ENCODE peak calls at places on chromosomes 1 and 21, in four cellular contexts. M is GM12891, I is K562, D is GM12878. X is an unnamed sample.

GRCh38 chr1:226863446-226863845 is 7.0 kb upstream of the PSEN2 start:
- DNase-seq in M (no peak), I (no peak), D (no peak), X (no peak)

GRCh38 chr21:29145354-29145782 is 14.9 kb downstream of the MAP3K7CL start:
- DNase-seq in M (no peak), I (no peak), D (no peak), X (no peak)

GRCh38 chr1:74344396-74344795 is 109.2 kb downstream of the TNNI3K start:
- DNase-seq in M (no peak), I (no peak), D (no peak), X (no peak)

GRCh38 chr1:240492832-240493440 is 119.0 kb downstream of the GREM2 start:
- DNase-seq in M (no peak), I (peak), D (no peak), X (no peak)

GRCh38 chr21:41537356-41537755 is 29.4 kb upstream of the TMPRSS2 start:
- DNase-seq in M (no peak), I (no peak), D (no peak), X (no peak)

GRCh38 chr1:215557504-215557903 is 9.6 kb upstream of the KCTD3 start:
- DNase-seq in M (no peak), I (no peak), D (no peak), X (no peak)

GRCh38 chr1:54542120-54542961 is 5.7 kb upstream of the ACOT11 start:
- DNase-seq in M (peak), I (peak), D (peak), X (peak)

GRCh38 chr1:45974541-45975269 is 157.7 kb downstream of the PIK3R3 start:
- DNase-seq in M (no peak), I (no peak), D (no peak), X (no peak)

GRCh38 chr1:83520797-83521196 is 478.1 kb downstream of the TTLL7 start:
- DNase-seq in M (no peak), I (no peak), D (no peak), X (no peak)

GRCh38 chr21:38756746-38757145 is 49.0 kb upstream of the ETS2 start:
- DNase-seq in M (no peak), I (no peak), D (no peak), X (no peak)

GRCh38 chr1:206979379-206980043 is 9.3 kb upstream of the FCAMR start:
- DNase-seq in M (no peak), I (peak), D (no peak), X (no peak)

GRCh38 chr1:10834770-10835412 is 38.4 kb upstream of the CASZ1 start:
- DNase-seq in M (no peak), I (no peak), D (no peak), X (no peak)

GRCh38 chr1:27000817-27001460 is 7.4 kb downstream of the TRNP1 start:
- DNase-seq in M (no peak), I (no peak), D (no peak), X (no peak)

GRCh38 chr1:195908121-195908520 is 700.1 kb downstream of the KCNT2 start:
- DNase-seq in M (no peak), I (no peak), D (no peak), X (no peak)

GRCh38 chr1:19029191-19030085 is 73.0 kb upstream of the IFFO2 start:
- DNase-seq in M (no peak), I (no peak), D (no peak), X (peak)

GRCh38 chr21:28142692-28143091 is 850.0 kb downstream of the LTN1 start:
- DNase-seq in M (no peak), I (no peak), D (no peak), X (peak)

GRCh38 chr1:96721053-96721381 is 567 bp upstream of the PTBP2 start:
- DNase-seq in M (no peak), I (no peak), D (no peak), X (no peak)

GRCh38 chr1:228198977-228199590 is 8.8 kb upstream of the OBSCN start:
- DNase-seq in M (no peak), I (peak), D (no peak), X (no peak)

DNA sequence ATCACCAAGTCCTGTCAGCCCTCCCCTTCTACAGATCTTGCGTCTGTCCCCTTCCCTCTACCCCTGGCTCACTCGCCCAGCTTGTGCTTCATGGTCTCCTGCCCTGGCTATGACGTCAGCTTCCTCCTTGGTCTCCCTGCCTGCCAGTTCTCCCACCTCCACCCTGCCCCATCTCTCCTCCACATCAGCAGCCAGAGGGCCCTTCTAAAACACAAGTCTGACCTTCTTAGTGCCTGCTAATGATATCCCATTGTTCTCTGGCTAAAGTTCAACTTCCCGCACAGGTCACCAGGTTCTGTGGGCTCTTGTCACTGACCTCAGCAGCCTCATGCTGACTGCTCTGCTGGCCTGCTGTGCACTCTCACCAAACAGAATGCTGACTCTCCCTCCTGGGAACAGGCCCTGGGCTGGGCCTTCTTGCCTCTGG is 24.6 kb upstream of the MYCL start:
- DNase-seq in M (no peak), I (no peak), D (no peak), X (peak)
- TF ChIP-seq SPI1 in M (no peak), I (no peak), D (no peak), X (no peak)

GRCh38 chr1:183293856-183294255 is 107.8 kb downstream of the LAMC2 start:
- DNase-seq in M (no peak), I (no peak), D (no peak), X (no peak)
- TF ChIP-seq SPI1 in M (no peak), I (no peak), D (no peak), X (no peak)

DNA sequence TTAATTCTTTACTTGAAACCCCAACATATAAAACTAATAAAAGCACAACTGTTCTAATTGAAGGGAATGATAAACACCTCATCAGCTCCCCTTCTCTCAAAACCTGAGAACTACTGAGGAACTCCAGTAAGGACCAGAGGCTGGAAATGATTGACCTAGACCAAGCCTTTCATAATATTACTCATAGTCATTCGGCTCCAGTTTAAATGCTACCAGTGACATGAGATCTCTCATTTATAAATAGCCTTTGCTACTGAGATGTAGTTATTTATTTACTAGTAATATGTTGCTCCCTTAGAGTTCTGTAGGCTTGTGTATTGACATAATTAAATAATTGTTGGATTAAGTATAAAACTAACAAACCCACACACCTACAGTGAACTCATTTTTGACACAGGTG is 209.8 kb upstream of the PRMT6 start:
- DNase-seq in M (no peak), I (no peak), D (no peak), X (no peak)
- TF ChIP-seq SPI1 in M (no peak), I (no peak), D (no peak), X (no peak)

DNA sequence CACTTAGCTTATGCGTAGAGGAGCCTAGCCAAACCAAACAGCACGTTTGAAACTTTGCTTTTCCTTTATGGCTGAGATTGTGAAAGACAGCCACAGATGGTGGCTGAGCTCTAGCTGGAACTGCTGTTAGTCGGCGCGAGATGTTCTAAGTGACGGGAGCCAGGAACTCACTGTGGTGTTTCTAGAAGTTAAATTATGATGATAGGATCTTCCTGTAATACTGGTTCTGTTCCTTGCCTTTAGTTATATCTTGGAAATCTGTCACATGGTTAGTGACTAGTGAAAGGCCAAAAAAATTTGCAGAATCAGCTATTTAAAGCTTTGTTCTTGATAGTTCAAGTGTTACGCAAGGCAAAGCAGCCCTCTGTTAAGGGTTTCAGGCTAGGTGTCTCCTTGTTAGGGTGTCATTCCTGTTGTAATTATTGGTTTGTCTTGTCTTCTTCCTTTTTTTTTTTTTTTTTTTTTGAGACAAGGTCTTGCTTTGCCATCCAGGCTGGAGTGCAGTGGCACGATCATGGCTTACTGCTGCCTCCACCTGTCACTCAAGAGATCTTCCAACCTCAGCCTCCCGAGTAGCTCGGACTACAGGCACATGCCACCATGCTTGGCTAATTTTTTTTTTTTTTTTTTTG is 22.6 kb downstream of the AK4 start:
- DNase-seq in M (no peak), I (no peak), D (no peak), X (peak)
- TF ChIP-seq SPI1 in M (no peak), I (no peak), D (no peak), X (no peak)

DNA sequence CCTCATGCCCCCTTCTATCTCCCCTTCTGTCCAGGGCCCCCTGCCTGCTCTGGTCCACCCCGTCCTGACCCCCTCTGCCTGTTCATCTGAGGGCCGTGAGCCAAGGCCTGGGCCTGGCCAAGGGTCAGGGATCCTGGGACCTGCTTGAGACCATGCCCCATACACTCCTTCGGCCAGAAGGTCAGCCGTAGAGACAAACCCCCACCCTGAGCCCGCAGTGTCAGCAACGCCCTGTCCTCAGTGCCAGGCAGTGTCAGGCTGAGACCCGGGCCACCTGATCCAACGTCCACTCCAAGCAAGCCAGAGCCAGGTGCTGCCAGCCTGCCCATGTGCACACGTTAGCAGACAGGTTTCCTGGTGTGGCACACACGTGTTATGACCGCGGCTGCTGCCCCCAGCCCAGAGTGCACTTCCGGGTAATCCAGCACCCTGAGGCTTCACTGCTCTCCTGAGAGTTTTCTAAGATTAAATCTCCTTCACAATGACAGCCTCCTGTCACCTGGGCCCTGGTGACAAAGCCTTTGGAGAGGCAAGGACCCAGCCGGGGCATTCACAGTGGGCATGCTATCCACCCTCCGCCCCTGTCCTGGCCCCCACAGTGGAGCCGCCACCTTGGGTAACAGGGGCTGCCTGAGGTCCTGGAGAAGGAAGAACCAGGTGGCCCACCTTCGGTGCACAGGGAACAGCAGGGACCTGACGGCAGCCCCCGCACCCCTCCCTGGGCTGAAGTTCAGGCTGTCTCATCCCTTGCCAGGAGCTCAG is 10.1 kb upstream of the SAMD11 start:
- DNase-seq in M (no peak), I (no peak), D (no peak), X (no peak)
- TF ChIP-seq SPI1 in M (no peak), I (no peak), D (no peak), X (no peak)